ENCODE peak calls at places on chromosomes 4 and X, in five cellular contexts. One of them, this sample, is unnamed.

GRCh38 chrX:135086197-135086854 is 34.0 kb downstream of the ETDB start:
- DNase-seq in colonic mucosa: peak
- DNase-seq in osteoblast: peak
- DNase-seq in fibroblast of villous mesenchyme: peak
- DNase-seq in upper lobe of right lung: no peak
- DNase-seq in this sample: peak

GRCh38 chrX:96438803-96439202 is 245.8 kb upstream of the DIAPH2 start:
- DNase-seq in colonic mucosa: no peak
- DNase-seq in osteoblast: no peak
- DNase-seq in fibroblast of villous mesenchyme: peak
- DNase-seq in upper lobe of right lung: no peak
- DNase-seq in this sample: peak

GRCh38 chr4:71932941-71933340 is 98.9 kb upstream of the NPFFR2 start:
- DNase-seq in colonic mucosa: no peak
- DNase-seq in osteoblast: no peak
- DNase-seq in fibroblast of villous mesenchyme: no peak
- DNase-seq in upper lobe of right lung: no peak
- DNase-seq in this sample: no peak

GRCh38 chr4:2837110-2837903 is 6.3 kb upstream of the ADD1 start:
- DNase-seq in colonic mucosa: no peak
- DNase-seq in osteoblast: peak
- DNase-seq in fibroblast of villous mesenchyme: no peak
- DNase-seq in upper lobe of right lung: no peak
- DNase-seq in this sample: no peak

GRCh38 chrX:5537098-5537497 is 691.6 kb downstream of the NLGN4X start:
- DNase-seq in colonic mucosa: no peak
- DNase-seq in osteoblast: no peak
- DNase-seq in fibroblast of villous mesenchyme: no peak
- DNase-seq in upper lobe of right lung: no peak
- DNase-seq in this sample: no peak

GRCh38 chr4:521636-522330 is 22.8 kb downstream of the PIGG start:
- DNase-seq in colonic mucosa: no peak
- DNase-seq in osteoblast: no peak
- DNase-seq in fibroblast of villous mesenchyme: no peak
- DNase-seq in upper lobe of right lung: no peak
- DNase-seq in this sample: no peak

GRCh38 chr4:52052475-52052780 is 1.3 kb downstream of the SPATA18 start:
- DNase-seq in colonic mucosa: no peak
- DNase-seq in osteoblast: no peak
- DNase-seq in fibroblast of villous mesenchyme: no peak
- DNase-seq in upper lobe of right lung: no peak
- DNase-seq in this sample: peak

GRCh38 chr4:105401278-105401677 is 72.6 kb downstream of the PPA2 start:
- DNase-seq in colonic mucosa: no peak
- DNase-seq in osteoblast: no peak
- DNase-seq in fibroblast of villous mesenchyme: no peak
- DNase-seq in upper lobe of right lung: no peak
- DNase-seq in this sample: no peak

GRCh38 chr4:84966382-84967291 is at the start of gene WDFY3:
- DNase-seq in colonic mucosa: peak
- DNase-seq in osteoblast: peak
- DNase-seq in fibroblast of villous mesenchyme: peak
- DNase-seq in upper lobe of right lung: peak
- DNase-seq in this sample: peak

GRCh38 chr4:113878718-113879117 is 100.7 kb downstream of the ARSJ start:
- DNase-seq in colonic mucosa: no peak
- DNase-seq in osteoblast: no peak
- DNase-seq in fibroblast of villous mesenchyme: peak
- DNase-seq in upper lobe of right lung: no peak
- DNase-seq in this sample: peak

GRCh38 chr4:87410157-87410556 is 12.2 kb upstream of the NUDT9 start:
- DNase-seq in colonic mucosa: no peak
- DNase-seq in osteoblast: no peak
- DNase-seq in fibroblast of villous mesenchyme: peak
- DNase-seq in upper lobe of right lung: no peak
- DNase-seq in this sample: no peak

GRCh38 chrX:125436855-125437254 is 117.2 kb downstream of the TEX13C start:
- DNase-seq in colonic mucosa: no peak
- DNase-seq in osteoblast: no peak
- DNase-seq in fibroblast of villous mesenchyme: no peak
- DNase-seq in upper lobe of right lung: no peak
- DNase-seq in this sample: peak

GRCh38 chr4:174314770-174315169 is 31.1 kb downstream of the CEP44 start:
- DNase-seq in colonic mucosa: no peak
- DNase-seq in osteoblast: peak
- DNase-seq in fibroblast of villous mesenchyme: peak
- DNase-seq in upper lobe of right lung: no peak
- DNase-seq in this sample: peak

GRCh38 chr4:180558427-180558826 is 1684.8 kb upstream of the TENM3 start:
- DNase-seq in colonic mucosa: no peak
- DNase-seq in osteoblast: no peak
- DNase-seq in fibroblast of villous mesenchyme: no peak
- DNase-seq in upper lobe of right lung: no peak
- DNase-seq in this sample: no peak

GRCh38 chr4:4203688-4204400 is 22.9 kb downstream of the OTOP1 start:
- DNase-seq in colonic mucosa: no peak
- DNase-seq in osteoblast: no peak
- DNase-seq in fibroblast of villous mesenchyme: no peak
- DNase-seq in upper lobe of right lung: no peak
- DNase-seq in this sample: no peak
- H3K4me3 ChIP-seq in colonic mucosa: no peak
- H3K4me3 ChIP-seq in osteoblast: no peak
- H3K4me3 ChIP-seq in fibroblast of villous mesenchyme: no peak
- H3K4me3 ChIP-seq in upper lobe of right lung: no peak
- H3K4me3 ChIP-seq in this sample: no peak

GRCh38 chr4:64967286-64967685 is 558.0 kb upstream of the TECRL start:
- DNase-seq in colonic mucosa: no peak
- DNase-seq in osteoblast: no peak
- DNase-seq in fibroblast of villous mesenchyme: no peak
- DNase-seq in upper lobe of right lung: no peak
- DNase-seq in this sample: no peak
- TF ChIP-seq CTCF in colonic mucosa: no peak
- TF ChIP-seq CTCF in osteoblast: no peak
- TF ChIP-seq CTCF in fibroblast of villous mesenchyme: no peak
- TF ChIP-seq CTCF in upper lobe of right lung: no peak
- TF ChIP-seq CTCF in this sample: no peak

GRCh38 chr4:13922459-13922858 is 294.9 kb upstream of the BOD1L1 start:
- DNase-seq in colonic mucosa: no peak
- DNase-seq in osteoblast: no peak
- DNase-seq in fibroblast of villous mesenchyme: no peak
- DNase-seq in upper lobe of right lung: no peak
- DNase-seq in this sample: no peak
- H3K4me3 ChIP-seq in colonic mucosa: no peak
- H3K4me3 ChIP-seq in osteoblast: no peak
- H3K4me3 ChIP-seq in fibroblast of villous mesenchyme: no peak
- H3K4me3 ChIP-seq in upper lobe of right lung: no peak
- H3K4me3 ChIP-seq in this sample: no peak

GRCh38 chrX:10193587-10193986 is 36.8 kb downstream of the CLCN4 start:
- DNase-seq in colonic mucosa: no peak
- DNase-seq in osteoblast: no peak
- DNase-seq in fibroblast of villous mesenchyme: no peak
- DNase-seq in upper lobe of right lung: no peak
- DNase-seq in this sample: no peak

GRCh38 chrX:10187421-10187820 is 30.6 kb downstream of the CLCN4 start:
- DNase-seq in colonic mucosa: no peak
- DNase-seq in osteoblast: no peak
- DNase-seq in fibroblast of villous mesenchyme: no peak
- DNase-seq in upper lobe of right lung: no peak
- DNase-seq in this sample: no peak

GRCh38 chrX:10189317-10190268 is 32.8 kb downstream of the CLCN4 start:
- DNase-seq in colonic mucosa: peak
- DNase-seq in osteoblast: peak
- DNase-seq in fibroblast of villous mesenchyme: peak
- DNase-seq in upper lobe of right lung: peak
- DNase-seq in this sample: peak

GRCh38 chrX:10186355-10186754 is 29.6 kb downstream of the CLCN4 start:
- DNase-seq in colonic mucosa: no peak
- DNase-seq in osteoblast: no peak
- DNase-seq in fibroblast of villous mesenchyme: no peak
- DNase-seq in upper lobe of right lung: no peak
- DNase-seq in this sample: no peak

DNA sequence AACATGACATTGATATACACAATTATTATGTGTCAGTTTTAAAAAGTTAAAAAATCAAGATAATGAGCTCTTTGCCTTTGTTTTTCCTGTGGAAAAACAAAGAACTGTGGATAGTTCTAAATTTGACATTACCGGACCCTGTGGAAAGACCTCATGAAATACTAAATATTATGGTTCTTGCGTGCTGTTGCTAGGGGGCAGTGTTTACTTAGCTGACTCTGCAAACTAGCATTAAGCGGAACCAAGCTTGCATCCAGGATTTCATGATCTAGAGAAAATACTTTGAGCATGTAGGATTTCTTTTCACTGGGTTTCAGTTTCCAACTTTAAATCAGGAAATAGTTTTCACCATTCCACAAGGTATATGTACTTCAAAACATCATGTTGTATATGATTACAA is 33.6 kb downstream of the CLCN4 start:
- DNase-seq in colonic mucosa: no peak
- DNase-seq in osteoblast: peak
- DNase-seq in fibroblast of villous mesenchyme: peak
- DNase-seq in upper lobe of right lung: no peak
- DNase-seq in this sample: peak
- TF ChIP-seq CTCF in colonic mucosa: no peak
- TF ChIP-seq CTCF in osteoblast: peak
- TF ChIP-seq CTCF in fibroblast of villous mesenchyme: peak
- TF ChIP-seq CTCF in upper lobe of right lung: peak
- TF ChIP-seq CTCF in this sample: peak

DNA sequence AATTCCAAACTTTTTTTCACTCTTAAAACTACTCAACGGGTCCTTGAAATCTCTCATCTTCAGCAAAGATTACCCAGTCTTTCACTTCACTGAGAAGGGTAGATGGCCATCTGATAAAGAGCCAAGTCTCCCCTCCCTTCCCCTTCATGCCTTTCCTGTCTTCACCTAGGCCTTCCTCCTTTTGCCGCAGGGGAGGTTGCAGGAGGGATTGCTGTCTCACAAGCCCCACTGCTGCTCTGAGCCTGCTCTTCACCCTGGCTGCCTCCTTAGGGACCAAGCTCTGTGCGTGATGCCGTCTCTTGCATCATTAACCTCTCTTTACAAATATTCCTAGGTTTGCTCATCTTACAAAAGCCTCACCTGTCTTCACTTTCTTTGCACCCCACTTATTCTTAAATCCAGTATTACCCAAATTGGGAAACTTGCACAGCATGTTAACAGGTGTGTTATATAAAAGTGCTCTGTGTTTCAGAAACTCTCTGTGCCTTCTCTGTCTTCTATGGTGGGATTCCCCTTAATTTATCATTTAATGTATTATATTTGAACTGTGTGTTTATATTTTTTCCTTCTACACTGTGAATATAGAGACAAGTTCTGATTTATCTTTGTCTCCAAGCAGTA is 3.8 kb downstream of the ZFX start:
- DNase-seq in colonic mucosa: no peak
- DNase-seq in osteoblast: peak
- DNase-seq in fibroblast of villous mesenchyme: peak
- DNase-seq in upper lobe of right lung: no peak
- DNase-seq in this sample: peak
- H3K4me3 ChIP-seq in colonic mucosa: no peak
- H3K4me3 ChIP-seq in osteoblast: no peak
- H3K4me3 ChIP-seq in fibroblast of villous mesenchyme: peak
- H3K4me3 ChIP-seq in upper lobe of right lung: peak
- H3K4me3 ChIP-seq in this sample: peak

This sample was measured in choroid plexus epithelial cell.